ENCODE peak calls at places on chromosomes 16 and 17, in seven cellular contexts. One of them, this sample, is unnamed. For H3K9me3, the result is how much of the 10 kb centered on the place peaks cover.

GRCh38 chr16:75206749-75207451 is at the start of gene CTRB2:
- DNase-seq in lower lobe of right lung: peak
- DNase-seq in lung: no peak
- DNase-seq in CD8-positive, alpha-beta memory T cell: no peak
- DNase-seq in pancreas: peak
- DNase-seq in Caco-2: no peak
- DNase-seq in effector memory CD4-positive, alpha-beta T cell: no peak
- DNase-seq in this sample: no peak

GRCh38 chr17:42120161-42121065 is 754 bp downstream of the KAT2A start:
- DNase-seq in lower lobe of right lung: no peak
- DNase-seq in lung: no peak
- DNase-seq in CD8-positive, alpha-beta memory T cell: no peak
- DNase-seq in pancreas: peak
- DNase-seq in Caco-2: no peak
- DNase-seq in effector memory CD4-positive, alpha-beta T cell: no peak
- DNase-seq in this sample: no peak

GRCh38 chr16:49855280-49855821 is 561 bp downstream of the ZNF423 start:
- DNase-seq in lower lobe of right lung: peak
- DNase-seq in lung: peak
- DNase-seq in CD8-positive, alpha-beta memory T cell: peak
- DNase-seq in pancreas: peak
- DNase-seq in Caco-2: peak
- DNase-seq in effector memory CD4-positive, alpha-beta T cell: peak
- DNase-seq in this sample: peak

GRCh38 chr16:78200623-78201096 is 101.2 kb downstream of the WWOX start:
- DNase-seq in lower lobe of right lung: no peak
- DNase-seq in lung: no peak
- DNase-seq in CD8-positive, alpha-beta memory T cell: no peak
- DNase-seq in pancreas: no peak
- DNase-seq in Caco-2: peak
- DNase-seq in effector memory CD4-positive, alpha-beta T cell: no peak
- DNase-seq in this sample: no peak

GRCh38 chr17:43713494-43714162 is 45.0 kb downstream of the SOST start:
- DNase-seq in lower lobe of right lung: no peak
- DNase-seq in lung: no peak
- DNase-seq in CD8-positive, alpha-beta memory T cell: no peak
- DNase-seq in pancreas: peak
- DNase-seq in Caco-2: no peak
- DNase-seq in effector memory CD4-positive, alpha-beta T cell: no peak
- DNase-seq in this sample: no peak

GRCh38 chr17:81379523-81379942 is 15.7 kb upstream of the BAHCC1 start:
- DNase-seq in lower lobe of right lung: no peak
- DNase-seq in lung: no peak
- DNase-seq in CD8-positive, alpha-beta memory T cell: no peak
- DNase-seq in pancreas: peak
- DNase-seq in Caco-2: peak
- DNase-seq in effector memory CD4-positive, alpha-beta T cell: no peak
- DNase-seq in this sample: no peak

GRCh38 chr16:68972720-68973119 is 129.4 kb downstream of the TANGO6 start:
- DNase-seq in lower lobe of right lung: no peak
- DNase-seq in lung: no peak
- DNase-seq in CD8-positive, alpha-beta memory T cell: no peak
- DNase-seq in pancreas: no peak
- DNase-seq in Caco-2: peak
- DNase-seq in effector memory CD4-positive, alpha-beta T cell: no peak
- DNase-seq in this sample: no peak

GRCh38 chr16:57061084-57061905 is 31.1 kb upstream of the CPNE2 start:
- DNase-seq in lower lobe of right lung: peak
- DNase-seq in lung: peak
- DNase-seq in CD8-positive, alpha-beta memory T cell: no peak
- DNase-seq in pancreas: no peak
- DNase-seq in Caco-2: no peak
- DNase-seq in effector memory CD4-positive, alpha-beta T cell: no peak
- DNase-seq in this sample: no peak

GRCh38 chr17:32964541-32964940 is 27.1 kb upstream of the SPACA3 start:
- DNase-seq in lower lobe of right lung: no peak
- DNase-seq in lung: no peak
- DNase-seq in CD8-positive, alpha-beta memory T cell: no peak
- DNase-seq in pancreas: no peak
- DNase-seq in Caco-2: no peak
- DNase-seq in effector memory CD4-positive, alpha-beta T cell: no peak
- DNase-seq in this sample: no peak
- H3K4me3 ChIP-seq in lower lobe of right lung: no peak
- H3K4me3 ChIP-seq in lung: no peak
- H3K4me3 ChIP-seq in CD8-positive, alpha-beta memory T cell: no peak
- H3K4me3 ChIP-seq in pancreas: no peak
- H3K4me3 ChIP-seq in Caco-2: no peak
- H3K4me3 ChIP-seq in effector memory CD4-positive, alpha-beta T cell: no peak
- H3K4me3 ChIP-seq in this sample: no peak

GRCh38 chr16:3321802-3322201 is 16.5 kb downstream of the ZNF75A start:
- DNase-seq in lower lobe of right lung: no peak
- DNase-seq in lung: no peak
- DNase-seq in CD8-positive, alpha-beta memory T cell: no peak
- DNase-seq in pancreas: no peak
- DNase-seq in Caco-2: no peak
- DNase-seq in effector memory CD4-positive, alpha-beta T cell: no peak
- DNase-seq in this sample: no peak

GRCh38 chr16:3311496-3311895 is 6.2 kb downstream of the ZNF75A start:
- DNase-seq in lower lobe of right lung: no peak
- DNase-seq in lung: no peak
- DNase-seq in CD8-positive, alpha-beta memory T cell: no peak
- DNase-seq in pancreas: no peak
- DNase-seq in Caco-2: no peak
- DNase-seq in effector memory CD4-positive, alpha-beta T cell: no peak
- DNase-seq in this sample: no peak

DNA sequence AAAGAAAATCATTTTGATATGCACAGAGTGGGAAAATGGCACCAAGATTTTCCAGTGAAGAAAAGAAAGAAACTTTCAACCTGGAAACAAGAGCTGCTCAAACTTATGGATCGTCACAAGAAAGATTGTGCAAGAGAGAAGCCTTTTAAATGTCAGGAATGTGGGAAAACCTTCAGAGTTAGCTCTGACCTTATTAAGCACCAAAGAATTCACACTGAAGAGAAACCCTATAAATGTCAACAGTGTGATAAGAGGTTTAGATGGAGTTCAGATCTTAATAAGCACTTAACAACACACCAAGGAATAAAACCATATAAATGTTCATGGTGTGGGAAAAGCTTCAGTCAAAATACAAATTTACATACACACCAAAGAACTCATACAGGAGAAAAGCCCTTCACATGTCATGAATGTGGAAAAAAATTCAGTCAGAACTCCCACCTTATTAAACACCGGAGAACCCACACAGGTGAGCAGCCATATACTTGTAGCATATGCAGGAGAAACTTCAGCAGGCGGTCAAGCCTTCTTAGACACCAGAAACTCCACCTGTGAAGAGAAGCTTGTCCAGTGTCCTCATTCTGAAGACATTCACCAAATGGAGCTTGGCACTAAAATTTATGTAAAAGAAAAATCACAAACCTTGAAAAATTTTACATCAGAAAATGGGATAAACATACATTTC is 12.2 kb downstream of the ZNF75A start:
- DNase-seq in lower lobe of right lung: no peak
- DNase-seq in lung: no peak
- DNase-seq in CD8-positive, alpha-beta memory T cell: no peak
- DNase-seq in pancreas: no peak
- DNase-seq in Caco-2: no peak
- DNase-seq in effector memory CD4-positive, alpha-beta T cell: no peak
- DNase-seq in this sample: no peak
- H3K9me3 ChIP-seq in lower lobe of right lung: half or more
- H3K9me3 ChIP-seq in lung: under half
- H3K9me3 ChIP-seq in CD8-positive, alpha-beta memory T cell: half or more
- H3K9me3 ChIP-seq in pancreas: under half
- H3K9me3 ChIP-seq in Caco-2: under half
- H3K9me3 ChIP-seq in effector memory CD4-positive, alpha-beta T cell: half or more
- H3K9me3 ChIP-seq in this sample: half or more

DNA sequence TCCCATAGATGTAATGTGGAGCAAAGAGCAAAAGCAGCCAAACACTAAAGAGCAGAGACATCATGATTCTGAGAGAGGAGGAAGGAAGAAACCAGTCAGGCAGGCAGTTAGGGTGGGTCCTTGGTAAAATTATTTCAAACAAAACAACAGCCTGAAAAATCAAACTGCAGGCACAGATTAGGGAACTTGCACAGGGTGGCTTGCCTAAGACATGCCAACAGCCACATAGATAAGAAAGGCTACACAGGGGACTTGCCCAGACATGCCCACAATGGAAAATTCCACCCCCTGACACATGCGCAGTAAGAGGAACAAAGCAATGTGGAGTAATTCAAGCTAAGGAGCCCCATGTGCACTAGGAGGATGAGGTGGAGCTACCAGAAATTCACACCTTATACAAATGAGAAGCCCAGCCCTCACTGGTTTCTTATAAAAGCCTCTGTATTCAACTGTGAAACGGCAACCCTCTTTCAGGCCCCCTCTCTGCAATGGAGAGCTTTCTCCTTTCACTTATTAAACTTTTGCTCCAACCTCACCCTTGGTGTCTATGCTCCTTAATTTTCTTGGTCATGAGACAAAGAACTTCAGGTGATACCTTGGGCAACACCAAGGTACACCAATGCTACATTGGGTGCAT is 7.3 kb upstream of the GAS7 start:
- DNase-seq in lower lobe of right lung: no peak
- DNase-seq in lung: no peak
- DNase-seq in CD8-positive, alpha-beta memory T cell: no peak
- DNase-seq in pancreas: no peak
- DNase-seq in Caco-2: no peak
- DNase-seq in effector memory CD4-positive, alpha-beta T cell: no peak
- DNase-seq in this sample: no peak
- H3K4me3 ChIP-seq in lower lobe of right lung: no peak
- H3K4me3 ChIP-seq in lung: no peak
- H3K4me3 ChIP-seq in CD8-positive, alpha-beta memory T cell: no peak
- H3K4me3 ChIP-seq in pancreas: no peak
- H3K4me3 ChIP-seq in Caco-2: no peak
- H3K4me3 ChIP-seq in effector memory CD4-positive, alpha-beta T cell: no peak
- H3K4me3 ChIP-seq in this sample: no peak

DNA sequence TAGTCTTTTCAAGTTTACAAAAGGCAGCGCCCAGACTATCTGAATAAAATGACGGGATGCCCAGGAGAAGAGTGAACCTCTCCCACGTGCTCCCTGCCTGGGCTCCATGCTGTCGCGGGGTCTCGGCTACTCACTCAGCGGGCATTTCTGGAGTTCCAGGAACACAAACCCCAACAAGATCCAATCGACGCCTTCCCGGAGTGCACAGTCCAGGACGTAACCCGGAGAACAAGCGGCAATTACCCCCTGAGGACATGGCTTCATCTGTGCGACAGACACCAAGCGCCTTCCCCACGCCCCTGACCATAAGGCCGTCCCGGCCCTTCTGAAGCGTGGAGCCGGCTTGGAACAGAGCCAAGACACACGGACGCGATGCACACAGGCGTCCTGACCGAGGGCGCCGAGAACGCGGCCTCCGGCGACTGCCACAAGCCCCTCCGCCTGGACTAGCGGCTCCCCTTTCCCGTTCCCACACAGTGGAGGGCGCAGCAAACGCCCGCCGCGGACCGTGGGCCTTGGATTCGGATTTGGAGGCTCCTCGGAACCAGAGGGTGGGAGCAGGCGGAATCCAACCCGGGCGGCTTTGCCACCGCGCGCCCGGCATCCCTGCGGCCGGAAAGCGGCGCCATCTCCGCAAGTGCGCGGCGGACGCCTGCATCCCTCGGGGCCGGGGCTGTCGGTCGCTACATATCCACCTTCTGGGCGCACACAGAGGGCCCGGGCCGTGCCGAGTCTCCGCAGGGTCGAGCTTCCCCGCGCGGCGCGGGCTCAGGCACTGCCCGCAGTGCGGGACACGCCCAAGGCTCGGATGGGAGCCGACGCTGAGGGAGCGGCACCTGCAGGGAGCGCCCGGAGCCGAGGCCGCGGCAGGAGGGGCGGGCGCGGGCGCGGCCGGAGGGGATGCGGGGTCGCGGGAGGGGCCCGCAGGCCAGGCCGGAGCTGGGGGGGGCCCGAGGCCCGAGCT is 725 bp downstream of the ABCA3 start:
- DNase-seq in lower lobe of right lung: peak
- DNase-seq in lung: peak
- DNase-seq in CD8-positive, alpha-beta memory T cell: peak
- DNase-seq in pancreas: peak
- DNase-seq in Caco-2: peak
- DNase-seq in effector memory CD4-positive, alpha-beta T cell: no peak
- DNase-seq in this sample: peak
- H3K9me3 ChIP-seq in lower lobe of right lung: under half
- H3K9me3 ChIP-seq in lung: under half
- H3K9me3 ChIP-seq in CD8-positive, alpha-beta memory T cell: under half
- H3K9me3 ChIP-seq in pancreas: under half
- H3K9me3 ChIP-seq in Caco-2: under half
- H3K9me3 ChIP-seq in effector memory CD4-positive, alpha-beta T cell: under half
- H3K9me3 ChIP-seq in this sample: under half

GRCh38 chr17:83084214-83084613 is 4.8 kb downstream of the METRNL start:
- DNase-seq in lower lobe of right lung: no peak
- DNase-seq in lung: no peak
- DNase-seq in CD8-positive, alpha-beta memory T cell: no peak
- DNase-seq in pancreas: no peak
- DNase-seq in Caco-2: no peak
- DNase-seq in effector memory CD4-positive, alpha-beta T cell: no peak
- DNase-seq in this sample: no peak
- H3K4me3 ChIP-seq in lower lobe of right lung: peak
- H3K4me3 ChIP-seq in lung: no peak
- H3K4me3 ChIP-seq in CD8-positive, alpha-beta memory T cell: no peak
- H3K4me3 ChIP-seq in pancreas: no peak
- H3K4me3 ChIP-seq in Caco-2: no peak
- H3K4me3 ChIP-seq in effector memory CD4-positive, alpha-beta T cell: no peak
- H3K4me3 ChIP-seq in this sample: no peak

DNA sequence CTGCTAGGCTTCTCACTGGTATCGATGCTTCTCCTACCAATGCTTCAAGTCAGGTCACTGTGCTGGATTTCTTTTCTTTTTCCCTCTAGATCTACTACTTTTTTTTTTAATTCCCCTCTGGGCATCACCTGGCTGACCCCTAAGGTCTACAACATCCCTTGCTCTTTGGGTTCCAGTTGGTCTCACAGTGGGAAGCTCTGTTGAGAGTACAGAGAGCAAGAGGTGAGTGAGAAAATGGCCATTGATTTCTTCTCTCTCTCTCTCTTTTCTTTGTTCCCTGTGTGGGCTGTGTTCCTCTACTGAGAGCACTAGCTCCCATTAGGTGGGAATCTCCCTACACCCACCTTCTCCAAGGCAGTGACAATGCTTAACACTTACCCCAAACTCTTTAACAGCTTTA is 413.4 kb downstream of the KCNJ2 start:
- DNase-seq in lower lobe of right lung: no peak
- DNase-seq in lung: no peak
- DNase-seq in CD8-positive, alpha-beta memory T cell: no peak
- DNase-seq in pancreas: no peak
- DNase-seq in Caco-2: no peak
- DNase-seq in effector memory CD4-positive, alpha-beta T cell: no peak
- DNase-seq in this sample: no peak
- H3K9me3 ChIP-seq in lower lobe of right lung: under half
- H3K9me3 ChIP-seq in lung: under half
- H3K9me3 ChIP-seq in CD8-positive, alpha-beta memory T cell: under half
- H3K9me3 ChIP-seq in pancreas: under half
- H3K9me3 ChIP-seq in Caco-2: under half
- H3K9me3 ChIP-seq in effector memory CD4-positive, alpha-beta T cell: under half
- H3K9me3 ChIP-seq in this sample: under half